ENCODE peak calls at places on chromosomes 11 and 22, in four cellular contexts. One of them, this sample, is unnamed.

GRCh38 chr22:50342651-50343540 is at the start of gene PPP6R2:
- DNase-seq in fibroblast of pulmonary artery: peak
- DNase-seq in AG10803: peak
- DNase-seq in brain microvascular endothelial cell: peak
- DNase-seq in this sample: peak

GRCh38 chr22:44133901-44134511 is 46.7 kb upstream of the PARVG start:
- DNase-seq in brain microvascular endothelial cell: peak
- DNase-seq in AG10803: no peak
- DNase-seq in fibroblast of pulmonary artery: peak
- DNase-seq in this sample: no peak

GRCh38 chr11:119797736-119798135 is 68.7 kb upstream of the NECTIN1 start:
- DNase-seq in brain microvascular endothelial cell: no peak
- DNase-seq in AG10803: no peak
- DNase-seq in fibroblast of pulmonary artery: no peak
- DNase-seq in this sample: no peak

GRCh38 chr11:118610220-118610772 is 2.9 kb downstream of the PHLDB1 start:
- DNase-seq in fibroblast of pulmonary artery: no peak
- DNase-seq in brain microvascular endothelial cell: no peak
- DNase-seq in AG10803: no peak
- DNase-seq in this sample: no peak

GRCh38 chr11:19723572-19724342 is 11.1 kb downstream of the NAV2 start:
- DNase-seq in brain microvascular endothelial cell: peak
- DNase-seq in fibroblast of pulmonary artery: peak
- DNase-seq in AG10803: peak
- DNase-seq in this sample: peak

GRCh38 chr11:63521896-63522295 is 14.7 kb upstream of the PLAAT4 start:
- DNase-seq in brain microvascular endothelial cell: no peak
- DNase-seq in fibroblast of pulmonary artery: no peak
- DNase-seq in AG10803: no peak
- DNase-seq in this sample: no peak

GRCh38 chr22:32725369-32725988 is 76.0 kb upstream of the TIMP3 start:
- DNase-seq in AG10803: no peak
- DNase-seq in fibroblast of pulmonary artery: no peak
- DNase-seq in brain microvascular endothelial cell: no peak
- DNase-seq in this sample: peak

GRCh38 chr22:48153726-48154125 is 1391.3 kb downstream of the TBC1D22A start:
- DNase-seq in fibroblast of pulmonary artery: no peak
- DNase-seq in brain microvascular endothelial cell: no peak
- DNase-seq in AG10803: no peak
- DNase-seq in this sample: no peak

GRCh38 chr11:20005747-20006146 is 154.5 kb downstream of the DBX1 start:
- DNase-seq in fibroblast of pulmonary artery: no peak
- DNase-seq in brain microvascular endothelial cell: no peak
- DNase-seq in AG10803: no peak
- DNase-seq in this sample: no peak

GRCh38 chr11:102929966-102930365 is 25.6 kb downstream of the MMP13 start:
- DNase-seq in fibroblast of pulmonary artery: no peak
- DNase-seq in AG10803: no peak
- DNase-seq in brain microvascular endothelial cell: no peak
- DNase-seq in this sample: no peak

GRCh38 chr22:19036523-19037273 is 85.5 kb downstream of the DGCR2 start:
- DNase-seq in brain microvascular endothelial cell: no peak
- DNase-seq in fibroblast of pulmonary artery: peak
- DNase-seq in AG10803: no peak
- DNase-seq in this sample: peak

GRCh38 chr11:130849215-130849568 is 67.1 kb downstream of the SNX19 start:
- DNase-seq in AG10803: peak
- DNase-seq in brain microvascular endothelial cell: no peak
- DNase-seq in fibroblast of pulmonary artery: peak
- DNase-seq in this sample: peak

GRCh38 chr11:130112071-130112830 is 42.6 kb downstream of the APLP2 start:
- DNase-seq in AG10803: no peak
- DNase-seq in brain microvascular endothelial cell: no peak
- DNase-seq in fibroblast of pulmonary artery: no peak
- DNase-seq in this sample: no peak

GRCh38 chr11:85385561-85385960 is 241.6 kb downstream of the DLG2 start:
- DNase-seq in brain microvascular endothelial cell: no peak
- DNase-seq in AG10803: no peak
- DNase-seq in fibroblast of pulmonary artery: no peak
- DNase-seq in this sample: no peak

GRCh38 chr22:37178350-37179125 is 9.5 kb downstream of the C1QTNF6 start:
- DNase-seq in fibroblast of pulmonary artery: peak
- DNase-seq in brain microvascular endothelial cell: no peak
- DNase-seq in AG10803: no peak
- DNase-seq in this sample: peak

GRCh38 chr11:3837793-3838192 is 3.0 kb downstream of the RHOG start:
- DNase-seq in brain microvascular endothelial cell: no peak
- DNase-seq in AG10803: peak
- DNase-seq in fibroblast of pulmonary artery: peak
- DNase-seq in this sample: peak

GRCh38 chr11:19844012-19844411 is 131.4 kb downstream of the NAV2 start:
- DNase-seq in AG10803: no peak
- DNase-seq in brain microvascular endothelial cell: no peak
- DNase-seq in fibroblast of pulmonary artery: no peak
- DNase-seq in this sample: no peak

GRCh38 chr22:46626911-46627805 is 7.0 kb downstream of the GRAMD4 start:
- DNase-seq in AG10803: no peak
- DNase-seq in brain microvascular endothelial cell: no peak
- DNase-seq in fibroblast of pulmonary artery: no peak
- DNase-seq in this sample: no peak

GRCh38 chr11:47184711-47185304 is 1.4 kb downstream of the PACSIN3 start:
- DNase-seq in fibroblast of pulmonary artery: no peak
- DNase-seq in brain microvascular endothelial cell: no peak
- DNase-seq in AG10803: no peak
- DNase-seq in this sample: no peak

GRCh38 chr11:86360775-86361395 is 13.8 kb upstream of the CCDC81 start:
- DNase-seq in brain microvascular endothelial cell: peak
- DNase-seq in AG10803: peak
- DNase-seq in fibroblast of pulmonary artery: peak
- DNase-seq in this sample: peak

GRCh38 chr11:13052130-13052541 is 43.0 kb downstream of the RASSF10 start:
- DNase-seq in AG10803: no peak
- DNase-seq in brain microvascular endothelial cell: no peak
- DNase-seq in fibroblast of pulmonary artery: no peak
- DNase-seq in this sample: no peak

GRCh38 chr11:96465537-96465936 is 75.7 kb downstream of the JRKL start:
- DNase-seq in brain microvascular endothelial cell: no peak
- DNase-seq in AG10803: no peak
- DNase-seq in fibroblast of pulmonary artery: no peak
- DNase-seq in this sample: no peak

GRCh38 chr22:23549198-23549595 is 30.9 kb downstream of the IGLL1 start:
- DNase-seq in fibroblast of pulmonary artery: no peak
- DNase-seq in brain microvascular endothelial cell: no peak
- DNase-seq in AG10803: no peak
- DNase-seq in this sample: no peak

GRCh38 chr11:110472858-110473257 is 43.1 kb downstream of the FDX1 start:
- DNase-seq in brain microvascular endothelial cell: peak
- DNase-seq in AG10803: peak
- DNase-seq in fibroblast of pulmonary artery: peak
- DNase-seq in this sample: peak

GRCh38 chr11:46339816-46340215 is 7.4 kb upstream of the DGKZ start:
- DNase-seq in AG10803: no peak
- DNase-seq in brain microvascular endothelial cell: no peak
- DNase-seq in fibroblast of pulmonary artery: peak
- DNase-seq in this sample: no peak

GRCh38 chr11:121119444-121119843 is 18.4 kb downstream of the TECTA start:
- DNase-seq in brain microvascular endothelial cell: no peak
- DNase-seq in AG10803: peak
- DNase-seq in fibroblast of pulmonary artery: no peak
- DNase-seq in this sample: no peak

GRCh38 chr11:36044636-36045035 is 100.8 kb downstream of the LDLRAD3 start:
- DNase-seq in brain microvascular endothelial cell: no peak
- DNase-seq in fibroblast of pulmonary artery: no peak
- DNase-seq in AG10803: no peak
- DNase-seq in this sample: no peak

GRCh38 chr11:110345756-110346155 is 49.3 kb upstream of the RDX start:
- DNase-seq in fibroblast of pulmonary artery: no peak
- DNase-seq in brain microvascular endothelial cell: no peak
- DNase-seq in AG10803: no peak
- DNase-seq in this sample: no peak

GRCh38 chr11:11476499-11476898 is 123.4 kb upstream of the CSNK2A3 start:
- DNase-seq in fibroblast of pulmonary artery: no peak
- DNase-seq in AG10803: no peak
- DNase-seq in brain microvascular endothelial cell: no peak
- DNase-seq in this sample: no peak

GRCh38 chr22:19434829-19435580 is 2.7 kb downstream of the MRPL40 start:
- DNase-seq in fibroblast of pulmonary artery: no peak
- DNase-seq in AG10803: no peak
- DNase-seq in brain microvascular endothelial cell: no peak
- DNase-seq in this sample: no peak

GRCh38 chr11:77073328-77074001 is 6.7 kb downstream of the CAPN5 start:
- DNase-seq in fibroblast of pulmonary artery: peak
- DNase-seq in AG10803: peak
- DNase-seq in brain microvascular endothelial cell: peak
- DNase-seq in this sample: peak

GRCh38 chr11:17273668-17274321 is 2.7 kb upstream of the NUCB2 start:
- DNase-seq in AG10803: no peak
- DNase-seq in brain microvascular endothelial cell: no peak
- DNase-seq in fibroblast of pulmonary artery: no peak
- DNase-seq in this sample: no peak

GRCh38 chr11:7759010-7759409 is 37.7 kb downstream of the OR5P2 start:
- DNase-seq in brain microvascular endothelial cell: no peak
- DNase-seq in fibroblast of pulmonary artery: no peak
- DNase-seq in AG10803: no peak
- DNase-seq in this sample: no peak

GRCh38 chr11:75240381-75241035 is at the start of gene TPBGL:
- DNase-seq in AG10803: no peak
- DNase-seq in brain microvascular endothelial cell: no peak
- DNase-seq in fibroblast of pulmonary artery: no peak
- DNase-seq in this sample: no peak

GRCh38 chr22:45576730-45577464 is 74.2 kb downstream of the FBLN1 start:
- DNase-seq in brain microvascular endothelial cell: no peak
- DNase-seq in AG10803: no peak
- DNase-seq in fibroblast of pulmonary artery: no peak
- DNase-seq in this sample: no peak

GRCh38 chr11:67022961-67023956 is at the start of gene SYT12:
- DNase-seq in brain microvascular endothelial cell: no peak
- DNase-seq in AG10803: no peak
- DNase-seq in fibroblast of pulmonary artery: peak
- DNase-seq in this sample: no peak

GRCh38 chr22:19933328-19934241 is 8.0 kb upstream of the COMT start:
- DNase-seq in brain microvascular endothelial cell: no peak
- DNase-seq in fibroblast of pulmonary artery: no peak
- DNase-seq in AG10803: no peak
- DNase-seq in this sample: no peak

GRCh38 chr22:36853407-36854099 is 7.3 kb upstream of the NCF4 start:
- DNase-seq in brain microvascular endothelial cell: peak
- DNase-seq in AG10803: peak
- DNase-seq in fibroblast of pulmonary artery: peak
- DNase-seq in this sample: peak

GRCh38 chr22:30044369-30044768 is 35.9 kb upstream of the HORMAD2 start:
- DNase-seq in brain microvascular endothelial cell: peak
- DNase-seq in fibroblast of pulmonary artery: peak
- DNase-seq in AG10803: peak
- DNase-seq in this sample: peak

DNA sequence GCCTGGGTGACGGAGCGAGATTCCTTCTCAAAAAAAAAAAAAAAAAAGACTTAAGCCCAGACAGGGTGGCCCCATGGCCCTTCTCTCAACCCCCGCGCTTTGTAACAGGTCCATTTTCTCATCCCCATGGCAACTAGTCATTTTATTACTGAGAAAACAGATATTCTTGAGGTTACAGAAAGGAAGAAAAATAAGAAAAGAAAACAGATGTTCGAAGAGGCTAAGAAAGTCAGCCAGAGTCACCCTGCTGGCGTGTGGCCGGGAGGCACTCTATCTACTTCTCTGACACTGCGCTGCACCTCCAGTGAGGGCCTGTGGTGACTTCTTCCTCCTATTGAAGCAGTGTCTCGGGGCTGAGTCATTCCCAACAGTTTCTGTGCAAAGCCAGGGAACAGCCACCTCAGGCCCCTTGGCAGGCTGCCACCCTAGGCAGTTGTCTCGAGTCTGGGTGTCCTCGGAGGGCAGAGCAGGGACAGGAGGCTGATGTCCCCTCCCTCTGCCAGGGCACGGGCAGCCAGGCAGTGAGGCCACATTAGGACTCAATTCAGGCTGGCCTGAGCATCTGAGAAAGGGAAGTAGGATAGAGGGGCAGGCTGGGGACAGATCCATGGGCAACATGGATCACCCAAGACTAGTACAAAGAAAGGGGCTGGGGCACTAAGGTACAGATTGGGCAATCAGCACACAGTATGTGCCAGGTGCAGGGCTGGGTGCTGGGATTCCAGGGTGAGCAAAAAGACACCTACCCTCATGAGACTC is 16.4 kb upstream of the SYVN1 start:
- DNase-seq in brain microvascular endothelial cell: peak
- DNase-seq in AG10803: peak
- DNase-seq in fibroblast of pulmonary artery: peak
- DNase-seq in this sample: peak
- H3K4me3 ChIP-seq in brain microvascular endothelial cell: no peak
- H3K4me3 ChIP-seq in AG10803: no peak
- H3K4me3 ChIP-seq in fibroblast of pulmonary artery: no peak
- H3K4me3 ChIP-seq in this sample: no peak

DNA sequence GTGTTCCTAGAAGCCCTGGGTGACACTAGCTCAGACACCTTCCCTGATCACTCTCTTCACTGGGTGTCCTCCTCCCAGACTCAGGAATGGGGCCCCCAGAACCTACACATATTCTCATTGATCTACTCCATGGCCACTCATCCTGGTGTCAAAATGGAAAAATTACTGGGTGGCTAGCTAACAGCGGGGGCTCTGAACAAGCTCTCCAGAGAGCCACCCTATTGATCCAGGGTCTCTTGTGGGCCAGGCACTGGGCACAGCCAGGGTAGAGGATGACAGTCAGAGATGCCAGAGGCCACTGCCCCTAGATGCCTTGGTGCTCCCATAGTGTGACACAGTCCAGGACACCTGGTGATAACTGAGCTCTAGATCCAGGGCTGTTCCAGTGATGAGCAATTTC is 393.1 kb downstream of the SOX6 start:
- DNase-seq in AG10803: no peak
- DNase-seq in fibroblast of pulmonary artery: no peak
- DNase-seq in brain microvascular endothelial cell: no peak
- DNase-seq in this sample: no peak
- TF ChIP-seq CTCF in AG10803: no peak
- TF ChIP-seq CTCF in fibroblast of pulmonary artery: no peak
- TF ChIP-seq CTCF in brain microvascular endothelial cell: no peak
- TF ChIP-seq CTCF in this sample: no peak

GRCh38 chr22:35205956-35206355 is 51.3 kb upstream of the HMGXB4 start:
- DNase-seq in AG10803: no peak
- DNase-seq in fibroblast of pulmonary artery: peak
- DNase-seq in brain microvascular endothelial cell: peak
- DNase-seq in this sample: peak
- H3K4me3 ChIP-seq in AG10803: no peak
- H3K4me3 ChIP-seq in fibroblast of pulmonary artery: no peak
- H3K4me3 ChIP-seq in brain microvascular endothelial cell: no peak
- H3K4me3 ChIP-seq in this sample: no peak

DNA sequence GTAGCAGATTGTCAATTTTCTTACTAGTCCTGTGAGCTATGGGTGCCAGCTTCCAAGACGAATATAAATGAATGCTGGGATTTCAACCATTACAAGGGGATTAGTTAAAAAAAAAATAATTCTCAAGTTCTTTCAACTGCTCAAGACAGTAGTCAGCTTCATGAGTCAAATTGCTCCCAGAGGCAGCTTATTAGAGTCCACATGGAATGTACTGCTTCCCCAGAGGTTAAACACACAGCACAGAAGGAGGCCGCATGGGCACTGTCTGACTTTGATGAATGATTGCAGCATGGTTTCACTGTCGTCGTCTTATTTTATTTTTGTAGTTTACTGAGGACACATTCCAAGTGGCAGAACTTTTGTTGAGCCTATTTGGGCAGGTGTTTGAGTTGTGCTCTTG is 563.2 kb downstream of the TMEM135 start:
- DNase-seq in fibroblast of pulmonary artery: no peak
- DNase-seq in brain microvascular endothelial cell: no peak
- DNase-seq in AG10803: peak
- DNase-seq in this sample: no peak
- TF ChIP-seq CTCF in fibroblast of pulmonary artery: no peak
- TF ChIP-seq CTCF in brain microvascular endothelial cell: no peak
- TF ChIP-seq CTCF in AG10803: no peak
- TF ChIP-seq CTCF in this sample: no peak

This sample was measured in fibroblast of mammary gland.